ENCODE peak calls at places on chromosomes 1 and 21, in four cellular contexts. P is HepG2, O is GM12878, I is SK-N-SH. R is an unnamed sample.

GRCh38 chr1:160205974-160206369 is 788 bp downstream of the PEA15 start:
- DNase-seq in O (no peak), I (peak), P (no peak), R (peak)

GRCh38 chr1:27342391-27342777 is 562 bp downstream of the SYTL1 start:
- DNase-seq in O (no peak), P (no peak), I (no peak), R (no peak)

GRCh38 chr1:40267767-40268187 is 9.7 kb downstream of the ZMPSTE24 start:
- DNase-seq in O (no peak), P (no peak), I (no peak), R (no peak)

GRCh38 chr1:62263006-62263812 is 56.0 kb downstream of the KANK4 start:
- DNase-seq in P (no peak), I (no peak), O (no peak), R (no peak)

GRCh38 chr1:11648732-11649158 is 5.5 kb downstream of the FBXO2 start:
- DNase-seq in O (no peak), P (no peak), I (no peak), R (no peak)

GRCh38 chr1:9606458-9606857 is 17.7 kb downstream of the TMEM201 start:
- DNase-seq in I (no peak), O (no peak), P (no peak), R (no peak)

GRCh38 chr1:226602186-226603029 is 53.8 kb downstream of the STUM start:
- DNase-seq in O (no peak), I (no peak), P (no peak), R (no peak)

GRCh38 chr1:27366113-27366410 is 699 bp downstream of the MAP3K6 start:
- DNase-seq in O (no peak), I (peak), P (peak), R (peak)

GRCh38 chr21:39452207-39452964 is 616 bp downstream of the SH3BGR start:
- DNase-seq in P (peak), O (no peak), I (no peak), R (peak)

GRCh38 chr1:166184897-166185296 is 18.1 kb upstream of the FAM78B start:
- DNase-seq in O (no peak), I (no peak), P (no peak), R (no peak)

GRCh38 chr1:244113532-244114320 is 62.6 kb downstream of the ZBTB18 start:
- DNase-seq in I (no peak), P (no peak), O (no peak), R (no peak)

GRCh38 chr1:12594966-12595838 is 22.8 kb downstream of the DHRS3 start:
- DNase-seq in I (peak), O (no peak), P (no peak), R (peak)

GRCh38 chr1:91036894-91037829 is 15.3 kb upstream of the ZNF644 start:
- DNase-seq in P (peak), I (no peak), O (no peak), R (peak)

GRCh38 chr1:203201516-203202205 is 15.2 kb upstream of the CHI3L1 start:
- DNase-seq in I (no peak), O (no peak), P (no peak), R (no peak)

GRCh38 chr1:94022471-94023189 is 98.3 kb downstream of the ABCA4 start:
- DNase-seq in P (peak), I (no peak), O (no peak), R (peak)

GRCh38 chr1:211713231-211713630 is 37.8 kb upstream of the NEK2 start:
- DNase-seq in P (no peak), I (no peak), O (no peak), R (no peak)

GRCh38 chr1:20727746-20728316 is 4.7 kb downstream of the SH2D5 start:
- DNase-seq in I (peak), P (no peak), O (no peak), R (no peak)

GRCh38 chr1:217453816-217454215 is 177.1 kb downstream of the GPATCH2 start:
- DNase-seq in P (no peak), I (peak), O (no peak), R (no peak)

GRCh38 chr1:5648410-5649165 is 343.6 kb downstream of the NPHP4 start:
- DNase-seq in I (no peak), O (no peak), P (peak), R (no peak)

GRCh38 chr1:202104073-202104472 is 18.6 kb upstream of the GPR37L1 start:
- DNase-seq in I (no peak), P (no peak), O (no peak), R (no peak)

GRCh38 chr1:39659110-39659509 is 12.8 kb downstream of the NT5C1A start:
- DNase-seq in I (no peak), P (no peak), O (no peak), R (no peak)

GRCh38 chr21:25515484-25516405 is 91.5 kb downstream of the MRPL39 start:
- DNase-seq in P (no peak), O (no peak), I (no peak), R (no peak)

GRCh38 chr1:87279201-87279860 is 49.3 kb upstream of the LMO4 start:
- DNase-seq in P (no peak), I (no peak), O (no peak), R (no peak)

GRCh38 chr1:233482388-233482787 is 131.5 kb upstream of the KCNK1 start:
- DNase-seq in P (no peak), I (no peak), O (no peak), R (no peak)

GRCh38 chr21:41431788-41432548 is 5.9 kb downstream of the MX1 start:
- DNase-seq in P (no peak), I (peak), O (peak), R (no peak)

GRCh38 chr1:34915521-34915920 is 13.9 kb downstream of the DLGAP3 start:
- DNase-seq in O (no peak), P (no peak), I (peak), R (no peak)

GRCh38 chr1:44862829-44863406 is 19.9 kb upstream of the PTCH2 start:
- DNase-seq in I (no peak), O (no peak), P (no peak), R (no peak)
- TF ChIP-seq PBX3 in I (no peak), O (no peak), P (no peak), R (no peak)

GRCh38 chr1:81803423-81804103 is 2.8 kb downstream of the ADGRL2 start:
- DNase-seq in P (peak), I (peak), O (no peak), R (peak)

GRCh38 chr1:81805537-81806431 is 5.0 kb downstream of the ADGRL2 start:
- DNase-seq in I (no peak), O (no peak), P (no peak), R (no peak)

GRCh38 chr1:81802601-81803422 is 2.1 kb downstream of the ADGRL2 start:
- DNase-seq in I (peak), P (no peak), O (no peak), R (peak)

GRCh38 chr1:81806432-81806770 is 5.7 kb downstream of the ADGRL2 start:
- DNase-seq in P (no peak), I (no peak), O (no peak), R (no peak)

DNA sequence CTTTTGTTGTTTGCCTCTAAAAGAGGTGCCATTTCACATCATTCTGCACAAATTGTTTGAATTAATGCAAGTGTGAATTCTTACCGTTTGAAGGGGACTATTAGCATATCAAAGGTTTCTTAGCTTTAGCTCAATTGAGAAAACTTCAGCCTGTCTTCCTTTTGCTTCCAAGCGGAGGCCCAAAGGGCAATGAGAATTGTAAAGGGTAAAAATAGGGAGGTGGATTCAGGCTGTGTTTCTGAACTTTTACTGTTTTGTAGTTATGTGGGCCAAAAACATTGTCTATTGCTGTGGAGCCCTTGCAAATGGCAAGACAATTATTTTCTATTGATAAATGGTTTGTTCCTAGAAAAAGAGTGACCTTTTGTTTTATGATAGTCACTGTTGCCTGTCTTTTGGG is 3.6 kb downstream of the ADGRL2 start:
- DNase-seq in P (no peak), O (no peak), I (no peak), R (no peak)
- TF ChIP-seq PBX3 in P (no peak), O (no peak), I (no peak), R (no peak)

GRCh38 chr21:45499970-45500575 is 42.2 kb downstream of the SLC19A1 start:
- DNase-seq in I (no peak), O (no peak), P (no peak), R (no peak)

GRCh38 chr21:45498646-45499000 is 43.6 kb downstream of the SLC19A1 start:
- DNase-seq in P (no peak), O (no peak), I (no peak), R (no peak)

GRCh38 chr21:45496968-45497845 is 45.0 kb downstream of the SLC19A1 start:
- DNase-seq in I (no peak), P (no peak), O (no peak), R (no peak)

GRCh38 chr21:45497846-45498645 is 44.2 kb downstream of the SLC19A1 start:
- DNase-seq in P (no peak), O (no peak), I (no peak), R (no peak)

GRCh38 chr21:45499201-45499750 is 43.0 kb downstream of the SLC19A1 start:
- DNase-seq in I (no peak), O (no peak), P (no peak), R (no peak)
- TF ChIP-seq PBX3 in I (no peak), O (no peak), P (no peak), R (no peak)

GRCh38 chr1:52402860-52403240 is 1.4 kb downstream of the ORC1 start:
- DNase-seq in P (peak), I (no peak), O (peak), R (no peak)
- TF ChIP-seq PBX3 in P (no peak), I (no peak), O (no peak), R (no peak)

GRCh38 chr1:208654241-208654640 is 410.1 kb upstream of the PLXNA2 start:
- DNase-seq in I (peak), O (no peak), P (peak), R (peak)
- TF ChIP-seq PBX3 in I (no peak), O (no peak), P (no peak), R (no peak)